ENCODE peak calls at places on chromosome X, in eight cellular contexts. Z is stimulated activated CD4-positive, alpha-beta T cell treated with anti-CD3 and anti-CD28 coated beads, Interleukin-4, amount 100 ng/mL, for 24 hours; I is iPS DF 6.9; B is colonic mucosa; M is CD4-positive, alpha-beta T cell; D is stimulated activated naive CD4-positive, alpha-beta T cell; J is HTR-8/SVneo; A is NCI-H345. O is an unnamed sample.

GRCh38 chrX:9327086-9327746 is 137.6 kb upstream of the TBL1X start:
- DNase-seq in I (no peak), M (no peak), B (no peak), J (no peak), Z (no peak), D (no peak), A (no peak), O (no peak)

GRCh38 chrX:30607155-30607554 is 29.6 kb upstream of the TASL start:
- DNase-seq in M (no peak), J (no peak), D (no peak), A (no peak), I (no peak), B (no peak), Z (no peak), O (no peak)

GRCh38 chrX:18997916-18998315 is 14.0 kb upstream of the PHKA2 start:
- DNase-seq in I (no peak), M (no peak), Z (no peak), J (no peak), B (no peak), D (no peak), A (no peak), O (no peak)

GRCh38 chrX:53481816-53482485 is 47.8 kb upstream of the HSD17B10 start:
- DNase-seq in B (peak; percentile 73), Z (peak; percentile 44), D (peak; percentile 7), M (peak; percentile 34), J (peak; percentile 43), I (no peak), A (peak; percentile 53), O (peak; percentile 69)

GRCh38 chrX:119654112-119654531 is 38.8 kb downstream of the SEPTIN6 start:
- DNase-seq in Z (peak; percentile 25), I (no peak), M (no peak), B (no peak), A (no peak), J (no peak), D (peak; percentile 44), O (no peak)

GRCh38 chrX:37349131-37350033 is at the start of gene PRRG1:
- DNase-seq in D (no peak), B (peak; percentile 78), M (no peak), J (peak; percentile 51), A (peak; percentile 70), Z (no peak), I (peak; percentile 22), O (peak; percentile 87)

GRCh38 chrX:47200385-47201150 is 6.9 kb downstream of the UBA1 start:
- DNase-seq in A (no peak), M (no peak), D (no peak), B (peak; percentile 65), I (no peak), J (no peak), Z (no peak), O (no peak)

GRCh38 chrX:132219343-132219768 is at the start of gene RAP2C:
- DNase-seq in D (peak; percentile 16), Z (peak; percentile 66), I (no peak), B (peak; percentile 78), A (peak; percentile 66), J (peak; percentile 27), M (peak; percentile 27), O (peak; percentile 79)

GRCh38 chrX:71622347-71623104 is 4.2 kb upstream of the CXCR3 start:
- DNase-seq in J (peak; percentile 77), A (no peak), D (no peak), M (peak; percentile 47), I (peak; percentile 13), Z (peak; percentile 72), B (peak; percentile 85), O (peak; percentile 75)

GRCh38 chrX:128975716-128976115 is 547.6 kb downstream of the SMARCA1 start:
- DNase-seq in J (peak; percentile 0), B (peak; percentile 47), A (peak; percentile 1), I (peak; percentile 11), M (no peak), Z (no peak), D (no peak), O (peak; percentile 7)

GRCh38 chrX:65688403-65688881 is 21.0 kb downstream of the MSN start:
- DNase-seq in B (no peak), A (no peak), M (no peak), J (no peak), D (no peak), I (no peak), Z (no peak), O (no peak)

GRCh38 chrX:143437439-143437838 is 79.8 kb downstream of the SPANXN3 start:
- DNase-seq in I (no peak), M (no peak), Z (no peak), D (no peak), B (no peak), J (peak; percentile 2), A (peak; percentile 21), O (no peak)

GRCh38 chrX:18927558-18927957 is 56.4 kb downstream of the PHKA2 start:
- DNase-seq in B (no peak), M (no peak), D (no peak), A (peak; percentile 18), Z (no peak), I (no peak), J (no peak), O (no peak)

GRCh38 chrX:41353964-41354363 is 20.0 kb downstream of the DDX3X start:
- DNase-seq in M (no peak), Z (no peak), J (no peak), I (no peak), A (no peak), D (no peak), B (no peak), O (no peak)

GRCh38 chrX:101206471-101206870 is 13.1 kb upstream of the DRP2 start:
- DNase-seq in D (no peak), I (no peak), B (no peak), M (no peak), Z (peak; percentile 4), A (no peak), J (peak; percentile 11), O (peak; percentile 65)

GRCh38 chrX:120549483-120550452 is 11.0 kb downstream of the CUL4B start:
- DNase-seq in I (no peak), A (no peak), Z (peak; percentile 30), D (no peak), J (peak; percentile 35), B (no peak), M (no peak), O (peak; percentile 77)

GRCh38 chrX:108511721-108512120 is 72.1 kb downstream of the COL4A5 start:
- DNase-seq in Z (no peak), M (no peak), D (no peak), J (no peak), A (no peak), I (no peak), B (no peak), O (no peak)

GRCh38 chrX:12447448-12448154 is 309.3 kb downstream of the FRMPD4 start:
- DNase-seq in M (no peak), A (no peak), J (peak; percentile 27), D (no peak), B (no peak), I (no peak), Z (no peak), O (peak; percentile 58)

GRCh38 chrX:17022205-17022604 is 75.7 kb downstream of the REPS2 start:
- DNase-seq in A (no peak), Z (no peak), J (no peak), M (no peak), B (no peak), D (no peak), I (no peak), O (peak; percentile 30)

GRCh38 chrX:150790021-150790420 is 96.8 kb downstream of the MTMR1 start:
- DNase-seq in A (no peak), M (no peak), D (no peak), J (no peak), I (no peak), B (no peak), Z (no peak), O (no peak)

GRCh38 chrX:45445745-45446412 is 245.2 kb upstream of the DIPK2B start:
- DNase-seq in J (peak; percentile 38), A (no peak), B (no peak), D (no peak), M (no peak), Z (no peak), I (no peak), O (peak; percentile 68)

GRCh38 chrX:26851981-26852380 is 611.2 kb downstream of the PPP4R3C start:
- DNase-seq in B (no peak), I (no peak), Z (no peak), M (no peak), J (peak; percentile 28), A (peak; percentile 7), D (no peak), O (peak; percentile 84)

GRCh38 chrX:143694881-143695280 is 25.7 kb downstream of the SPANXN2 start:
- DNase-seq in J (no peak), B (no peak), M (no peak), D (no peak), A (no peak), Z (no peak), I (no peak), O (no peak)

GRCh38 chrX:49171752-49172279 is at the start of gene PLP2:
- DNase-seq in M (peak; percentile 36), Z (peak; percentile 75), I (no peak), A (peak; percentile 52), D (peak; percentile 33), J (peak; percentile 56), B (peak; percentile 60), O (peak; percentile 56)

GRCh38 chrX:7996414-7996813 is 69.2 kb upstream of the PNPLA4 start:
- DNase-seq in B (peak; percentile 39), M (peak; percentile 3), A (peak; percentile 31), Z (peak; percentile 17), D (peak; percentile 0), J (no peak), I (no peak), O (peak; percentile 48)